ENCODE peak calls at places on chromosome 5, in nine cellular contexts. T is effector memory CD4-positive, alpha-beta T cell; J is PC-3; W is epithelial cell of esophagus; H is astrocyte; V is fibroblast of mammary gland; R is neuronal stem cell; O is left lung; E is brain microvascular endothelial cell. X is an unnamed sample.

GRCh38 chr5:170333161-170333909 is 35.8 kb upstream of the LCP2 start:
- DNase-seq in T (peak), J (no peak), W (no peak), R (peak), E (no peak), O (peak), V (peak), H (no peak), X (no peak)

GRCh38 chr5:39164529-39165402 is 54.6 kb downstream of the FYB1 start:
- DNase-seq in J (peak), T (no peak), O (no peak), H (no peak), W (peak), V (no peak), E (peak), R (no peak), X (no peak)

GRCh38 chr5:137453476-137454080 is 45.5 kb downstream of the SPOCK1 start:
- DNase-seq in H (peak), E (peak), J (peak), R (peak), O (no peak), W (peak), T (no peak), V (peak), X (no peak)

GRCh38 chr5:9835121-9835770 is 205.1 kb upstream of the TAS2R1 start:
- DNase-seq in V (no peak), T (no peak), J (no peak), O (no peak), E (no peak), W (no peak), H (no peak), R (peak), X (no peak)

GRCh38 chr5:116583085-116583766 is 8.6 kb upstream of the SEMA6A start:
- DNase-seq in J (peak), E (no peak), R (no peak), H (no peak), V (peak), T (no peak), O (no peak), W (peak), X (no peak)

GRCh38 chr5:169415351-169415750 is 114.4 kb upstream of the SLIT3 start:
- DNase-seq in W (no peak), R (no peak), H (no peak), E (no peak), V (peak), J (no peak), O (no peak), T (no peak), X (no peak)

GRCh38 chr5:52844885-52845284 is 57.2 kb downstream of the ITGA1 start:
- DNase-seq in R (no peak), T (no peak), J (no peak), V (peak), E (no peak), W (no peak), O (no peak), H (peak), X (no peak)

GRCh38 chr5:172429201-172429940 is 25.0 kb downstream of the SH3PXD2B start:
- DNase-seq in V (peak), J (no peak), W (peak), H (peak), R (no peak), T (no peak), O (no peak), E (peak), X (no peak)

GRCh38 chr5:123538670-123539459 is 26.9 kb downstream of the CSNK1G3 start:
- DNase-seq in R (no peak), V (peak), O (no peak), J (no peak), T (no peak), H (peak), E (peak), W (peak), X (no peak)

DNA sequence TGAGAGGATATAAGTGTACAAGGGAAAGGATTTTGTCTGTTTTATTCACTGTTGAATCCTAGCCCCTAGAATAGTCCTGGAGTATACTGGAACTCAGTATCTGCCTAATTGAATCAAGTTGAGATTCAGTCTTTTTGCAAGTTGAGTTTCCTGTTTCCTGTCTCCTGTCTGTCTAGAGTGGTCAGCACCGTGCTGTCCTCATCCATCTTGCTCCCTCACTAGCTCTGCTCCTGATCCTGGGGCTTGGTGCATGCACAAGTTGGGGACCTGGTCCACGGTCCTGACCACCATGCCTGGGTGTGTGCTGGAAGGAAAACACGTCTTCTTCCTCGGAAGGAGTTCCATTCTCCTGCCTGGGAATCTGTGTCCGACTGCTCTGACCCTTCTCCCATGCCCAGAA is 3.2 kb downstream of the IL5 start:
- DNase-seq in H (no peak), J (no peak), T (no peak), W (no peak), O (no peak), E (no peak), R (no peak), V (no peak), X (no peak)
- H3K4me3 ChIP-seq in H (no peak), J (no peak), T (no peak), W (no peak), O (no peak), E (no peak), R (no peak), V (no peak), X (no peak)

DNA sequence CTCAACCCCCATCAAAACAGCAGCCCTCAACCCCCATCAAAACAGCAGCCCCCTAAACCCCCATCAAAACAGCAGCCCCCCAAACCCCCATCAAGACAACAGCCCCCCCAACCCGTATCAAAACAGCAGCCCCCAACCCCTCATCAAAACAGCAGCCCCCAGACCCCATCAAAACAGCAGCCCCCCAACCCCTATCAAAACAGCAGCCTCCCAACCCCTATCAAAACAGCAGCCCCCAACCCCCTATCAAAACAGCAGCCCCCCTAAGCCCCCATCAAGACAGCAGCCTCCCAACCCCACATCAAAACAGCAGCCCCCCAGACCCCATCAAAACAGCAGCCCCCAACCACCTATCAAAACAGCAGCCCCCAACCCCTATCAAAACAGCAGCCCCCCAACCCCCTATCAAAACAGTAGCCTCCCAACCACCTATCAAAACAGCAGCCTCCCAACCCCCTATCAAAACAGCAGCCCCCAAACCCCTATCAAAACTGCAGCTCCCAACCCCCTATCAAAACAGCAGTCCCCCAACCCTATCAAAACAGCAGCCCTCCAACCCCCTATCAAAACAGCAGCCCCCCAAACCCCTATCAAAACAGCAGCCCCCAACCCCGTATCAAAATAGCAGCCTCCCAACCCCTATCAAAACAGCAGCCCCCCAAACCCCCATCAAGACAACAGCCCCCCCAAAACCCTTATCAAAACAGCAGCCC is 1.2 kb downstream of the TPPP start:
- DNase-seq in J (no peak), W (no peak), T (no peak), E (no peak), O (no peak), H (no peak), V (no peak), R (no peak), X (no peak)
- H3K4me3 ChIP-seq in J (peak), W (peak), T (peak), E (no peak), O (peak), H (no peak), V (no peak), R (peak), X (no peak)

GRCh38 chr5:118580959-118581358 is 407.4 kb downstream of the DTWD2 start:
- DNase-seq in H (no peak), E (no peak), R (no peak), O (no peak), W (no peak), T (no peak), V (peak), J (no peak), X (no peak)
- H3K4me3 ChIP-seq in H (no peak), E (no peak), R (no peak), O (no peak), W (no peak), T (no peak), V (no peak), J (no peak), X (no peak)

DNA sequence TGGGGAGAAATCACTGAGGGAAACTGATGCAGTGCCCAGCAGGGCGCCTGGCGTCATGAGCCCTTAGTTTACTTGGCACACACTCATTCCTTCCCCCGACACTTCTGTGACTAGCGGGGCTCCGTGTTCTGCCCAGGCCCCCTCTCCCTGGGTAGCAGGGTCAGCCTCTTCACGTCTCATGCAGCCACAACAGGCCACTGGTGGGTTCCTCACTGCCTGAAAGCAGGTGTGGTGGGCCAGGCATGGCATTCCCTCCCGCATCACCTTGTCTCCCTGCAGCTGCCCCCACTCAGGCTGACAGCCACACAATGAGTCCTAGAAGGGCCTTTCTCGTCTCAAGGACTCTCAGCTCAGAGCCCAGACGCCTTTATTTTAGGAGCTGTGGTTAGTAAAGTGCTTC is 51.1 kb upstream of the CPLX2 start:
- DNase-seq in H (no peak), W (no peak), O (no peak), E (no peak), R (no peak), T (no peak), V (no peak), J (no peak), X (no peak)
- H3K4me3 ChIP-seq in H (no peak), W (no peak), O (no peak), E (no peak), R (no peak), T (no peak), V (no peak), J (no peak), X (no peak)

X was measured in SJSA1.